ENCODE peak calls at places on chromosomes 7 and 10, in ten cellular contexts. F is HCEC 1CT; J is HEK293T; S is neural progenitor cell; E is uterus; I is fibroblast of gingiva; V is GM04503; X is left colon; C is naive thymus-derived CD4-positive, alpha-beta T cell; P is activated CD8-positive, alpha-beta memory T cell treated with anti-CD3 and anti-CD28 coated beads for 4 hours. L is an unnamed sample.

GRCh38 chr10:112262556-112262955 is 20.6 kb upstream of the TECTB start:
- DNase-seq in F (peak), J (no peak), S (no peak), E (no peak), I (no peak), V (no peak), X (no peak), C (no peak), P (no peak), L (no peak)

GRCh38 chr7:156173748-156174353 is 361.6 kb upstream of the SHH start:
- DNase-seq in F (no peak), J (no peak), S (no peak), E (no peak), I (no peak), V (no peak), X (no peak), C (no peak), P (no peak), L (no peak)

GRCh38 chr10:48589266-48589665 is 15.6 kb downstream of the ARHGAP22 start:
- DNase-seq in F (peak), J (no peak), S (no peak), E (no peak), I (peak), V (peak), X (no peak), C (no peak), P (no peak), L (no peak)

GRCh38 chr10:17645591-17646345 is 1.8 kb downstream of the STAM start:
- DNase-seq in F (no peak), J (no peak), S (no peak), E (no peak), I (no peak), V (no peak), X (no peak), C (no peak), P (no peak), L (no peak)

GRCh38 chr7:93014410-93014809 is 103.4 kb downstream of the SAMD9 start:
- DNase-seq in F (no peak), J (no peak), S (no peak), E (no peak), I (no peak), V (no peak), X (no peak), C (no peak), P (no peak), L (no peak)

GRCh38 chr10:32985341-32985764 is 27.3 kb upstream of the ITGB1 start:
- DNase-seq in F (no peak), J (no peak), S (no peak), E (no peak), I (no peak), V (no peak), X (no peak), C (no peak), P (no peak), L (no peak)

GRCh38 chr10:101848408-101848807 is 4.8 kb upstream of the KCNIP2 start:
- DNase-seq in F (no peak), J (no peak), S (no peak), E (no peak), I (peak), V (no peak), X (no peak), C (no peak), P (no peak), L (no peak)

GRCh38 chr10:35463105-35463867 is 127.0 kb downstream of the CCNY start:
- DNase-seq in F (no peak), J (no peak), S (no peak), E (no peak), I (no peak), V (no peak), X (no peak), C (no peak), P (no peak), L (no peak)

GRCh38 chr10:3877092-3878000 is 92.3 kb upstream of the KLF6 start:
- DNase-seq in F (no peak), J (no peak), S (no peak), E (no peak), I (peak), V (no peak), X (no peak), C (no peak), P (no peak), L (no peak)

GRCh38 chr10:68550747-68551411 is 9.3 kb upstream of the TET1 start:
- DNase-seq in F (peak), J (peak), S (peak), E (peak), I (peak), V (peak), X (peak), C (peak), P (no peak), L (no peak)

GRCh38 chr7:43669286-43670081 is 59.8 kb downstream of the COA1 start:
- DNase-seq in F (no peak), J (no peak), S (no peak), E (no peak), I (no peak), V (no peak), X (peak), C (peak), P (peak), L (no peak)

GRCh38 chr7:57427594-57427993 is 22.4 kb upstream of the ZNF716 start:
- DNase-seq in F (no peak), J (no peak), S (no peak), E (no peak), I (no peak), V (no peak), X (no peak), C (no peak), P (no peak), L (no peak)

GRCh38 chr10:24811906-24812305 is 88.2 kb upstream of the ARHGAP21 start:
- DNase-seq in F (no peak), J (no peak), S (peak), E (no peak), I (no peak), V (no peak), X (no peak), C (no peak), P (no peak), L (no peak)

GRCh38 chr10:102668312-102669110 is 24.2 kb downstream of the TRIM8 start:
- DNase-seq in F (no peak), J (no peak), S (no peak), E (no peak), I (no peak), V (no peak), X (no peak), C (no peak), P (no peak), L (no peak)

GRCh38 chr10:14545827-14546226 is 215.1 kb upstream of the FRMD4A start:
- DNase-seq in F (peak), J (no peak), S (no peak), E (no peak), I (peak), V (no peak), X (no peak), C (no peak), P (no peak), L (no peak)

GRCh38 chr10:131011936-131012640 is 299.4 kb downstream of the TCERG1L start:
- DNase-seq in F (no peak), J (no peak), S (no peak), E (no peak), I (no peak), V (no peak), X (no peak), C (no peak), P (no peak), L (no peak)

GRCh38 chr10:22374489-22375126 is 29.3 kb downstream of the SPAG6 start:
- DNase-seq in F (no peak), J (no peak), S (no peak), E (no peak), I (no peak), V (no peak), X (no peak), C (no peak), P (no peak), L (no peak)

GRCh38 chr7:69739906-69740545 is 141.8 kb downstream of the AUTS2 start:
- DNase-seq in F (no peak), J (peak), S (peak), E (no peak), I (peak), V (no peak), X (no peak), C (no peak), P (no peak), L (no peak)

GRCh38 chr7:8762803-8763202 is 329.4 kb downstream of the NXPH1 start:
- DNase-seq in F (no peak), J (no peak), S (no peak), E (no peak), I (no peak), V (no peak), X (no peak), C (no peak), P (no peak), L (no peak)

GRCh38 chr7:41886257-41886905 is 183.5 kb upstream of the INHBA start:
- DNase-seq in F (peak), J (no peak), S (no peak), E (peak), I (peak), V (peak), X (peak), C (no peak), P (no peak), L (no peak)

GRCh38 chr10:45204954-45205775 is 110.2 kb downstream of the OR13A1 start:
- DNase-seq in F (no peak), J (no peak), S (no peak), E (no peak), I (no peak), V (no peak), X (no peak), C (no peak), P (no peak), L (no peak)

GRCh38 chr10:70053212-70053895 is 708 bp downstream of the MACROH2A2 start:
- DNase-seq in F (no peak), J (peak), S (peak), E (no peak), I (peak), V (no peak), X (peak), C (no peak), P (no peak), L (no peak)

GRCh38 chr7:27130540-27131389 is at the start of gene HOXA4:
- DNase-seq in F (peak), J (peak), S (peak), E (peak), I (no peak), V (no peak), X (peak), C (peak), P (peak), L (peak)

GRCh38 chr10:55033061-55033460 is 232.0 kb upstream of the PCDH15 start:
- DNase-seq in F (no peak), J (no peak), S (no peak), E (no peak), I (no peak), V (no peak), X (no peak), C (no peak), P (no peak), L (no peak)

GRCh38 chr7:3002631-3003030 is 41.0 kb downstream of the CARD11 start:
- DNase-seq in F (no peak), J (no peak), S (no peak), E (no peak), I (no peak), V (no peak), X (no peak), C (no peak), P (no peak), L (no peak)

GRCh38 chr10:21519981-21520436 is 5.5 kb downstream of the SKIDA1 start:
- DNase-seq in F (peak), J (no peak), S (peak), E (no peak), I (peak), V (no peak), X (no peak), C (no peak), P (no peak), L (no peak)

GRCh38 chr10:30542001-30542861 is 87.3 kb downstream of the LYZL2 start:
- DNase-seq in F (peak), J (no peak), S (no peak), E (no peak), I (no peak), V (no peak), X (no peak), C (no peak), P (no peak), L (no peak)

GRCh38 chr7:15554081-15554480 is 7.7 kb downstream of the AGMO start:
- DNase-seq in F (peak), J (no peak), S (no peak), E (no peak), I (no peak), V (no peak), X (no peak), C (no peak), P (no peak), L (no peak)

GRCh38 chr7:66699998-66700397 is 40.5 kb upstream of the RABGEF1 start:
- DNase-seq in F (no peak), J (no peak), S (no peak), E (peak), I (no peak), V (no peak), X (peak), C (no peak), P (no peak), L (no peak)

GRCh38 chr7:22731781-22732180 is 4.8 kb downstream of the IL6 start:
- DNase-seq in F (no peak), J (no peak), S (no peak), E (no peak), I (no peak), V (no peak), X (no peak), C (no peak), P (no peak), L (no peak)

GRCh38 chr7:155669717-155670505 is 25.4 kb downstream of the RBM33 start:
- DNase-seq in F (peak), J (no peak), S (no peak), E (no peak), I (peak), V (no peak), X (no peak), C (no peak), P (no peak), L (no peak)

GRCh38 chr7:155461631-155462030 is 3.7 kb downstream of the EN2 start:
- DNase-seq in F (no peak), J (no peak), S (no peak), E (no peak), I (no peak), V (no peak), X (no peak), C (no peak), P (no peak), L (no peak)

GRCh38 chr10:103506061-103506460 is 12.6 kb downstream of the NEURL1 start:
- DNase-seq in F (no peak), J (no peak), S (no peak), E (no peak), I (no peak), V (no peak), X (no peak), C (no peak), P (no peak), L (no peak)

GRCh38 chr10:64468219-64468618 is 947.0 kb downstream of the REEP3 start:
- DNase-seq in F (no peak), J (no peak), S (no peak), E (no peak), I (no peak), V (no peak), X (no peak), C (no peak), P (no peak), L (no peak)

GRCh38 chr10:37856881-37857286 is 526 bp downstream of the ZNF248 start:
- DNase-seq in F (peak), J (peak), S (no peak), E (no peak), I (peak), V (no peak), X (peak), C (peak), P (no peak), L (no peak)

L was measured in stimulated activated CD8-positive, alpha-beta memory T cell treated with anti-CD3 and anti-CD28 coated beads, Interleukin-7, amount 100 ng/mL, for 1 hour.